ENCODE peak calls at places on chromosomes 11 and 22, in eight cellular contexts. S, C, J, T, R, P, Y and B are unnamed samples.
A peak's percentile ranks its signal among the peaks of the same experiment; 100 is the strongest.

GRCh38 chr22:41857160-41857859 is 24.4 kb downstream of the SREBF2 start:
- DNase-seq in P (peak; percentile 78), R (no peak), S (peak; percentile 72), C (peak; percentile 61), Y (peak; percentile 57), J (peak; percentile 40), T (peak; percentile 65), B (no peak)

GRCh38 chr11:10893713-10894112 is 35.9 kb upstream of the ZBED5 start:
- DNase-seq in T (peak; percentile 96), Y (no peak), R (no peak), S (peak; percentile 51), C (no peak), P (no peak), J (no peak), B (no peak)

GRCh38 chr11:122897606-122898210 is 15.1 kb downstream of the JHY start:
- DNase-seq in Y (peak; percentile 39), C (no peak), R (no peak), P (no peak), J (no peak), T (peak; percentile 25), S (peak; percentile 56), B (no peak)

GRCh38 chr11:72522186-72522585 is 87.9 kb upstream of the CLPB start:
- DNase-seq in P (no peak), J (no peak), S (no peak), C (no peak), Y (no peak), R (no peak), T (no peak), B (no peak)

GRCh38 chr22:49765951-49766350 is 61.7 kb downstream of the BRD1 start:
- DNase-seq in S (no peak), T (no peak), R (peak; percentile 53), Y (no peak), P (no peak), J (no peak), C (peak; percentile 4), B (no peak)

GRCh38 chr11:112277937-112278336 is 17.3 kb upstream of the PLET1 start:
- DNase-seq in J (no peak), R (no peak), C (no peak), S (no peak), T (no peak), Y (no peak), P (no peak), B (no peak)

GRCh38 chr11:87804176-87804575 is 371.1 kb downstream of the RAB38 start:
- DNase-seq in T (no peak), S (no peak), P (no peak), R (no peak), Y (no peak), C (no peak), J (no peak), B (no peak)

GRCh38 chr11:17443000-17443399 is 33.6 kb downstream of the ABCC8 start:
- DNase-seq in C (no peak), T (no peak), J (no peak), S (no peak), R (no peak), P (no peak), Y (no peak), B (no peak)

GRCh38 chr11:33773399-33774355 is 643 bp downstream of the FBXO3 start:
- DNase-seq in S (no peak), R (no peak), P (peak; percentile 14), Y (peak; percentile 52), J (peak; percentile 19), T (no peak), C (no peak), B (no peak)

GRCh38 chr11:62627718-62628117 is 5.9 kb upstream of the B3GAT3 start:
- DNase-seq in R (no peak), Y (no peak), C (no peak), S (no peak), T (no peak), J (no peak), P (no peak), B (no peak)

DNA sequence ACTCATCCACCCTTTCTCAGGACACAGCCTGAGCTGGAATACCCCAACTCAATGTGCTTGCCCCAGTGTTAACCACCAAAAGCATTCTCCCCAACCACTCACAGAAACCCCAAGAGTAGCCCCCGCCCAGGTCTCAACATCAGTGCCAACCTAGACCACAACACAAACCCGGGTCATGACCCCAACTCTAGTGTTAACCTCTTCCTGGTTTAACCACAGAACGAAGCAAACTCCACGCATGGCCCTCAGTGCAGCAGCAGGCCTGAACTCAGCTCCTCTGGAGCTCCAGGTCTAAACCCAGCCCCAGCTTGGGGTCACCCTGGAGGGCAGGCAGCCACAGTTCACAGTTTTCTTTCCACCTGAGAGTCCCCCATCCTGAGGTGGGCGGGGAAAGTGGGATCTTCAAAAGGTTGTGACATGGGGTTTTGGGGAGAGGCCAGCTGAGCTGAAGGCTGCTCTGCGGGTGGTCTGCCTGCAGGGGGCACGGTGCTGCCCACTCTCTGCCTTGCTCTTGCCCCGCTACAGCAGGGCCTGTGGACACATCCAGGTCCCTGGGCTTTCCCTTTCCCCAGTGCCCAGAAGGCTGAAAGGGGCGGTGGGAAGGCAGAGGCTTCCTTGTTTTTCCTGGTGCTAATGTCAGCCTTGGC is 37.9 kb downstream of the NECTIN1 start:
- DNase-seq in C (no peak), Y (no peak), T (no peak), R (no peak), J (no peak), S (no peak), P (no peak), B (no peak)
- TF ChIP-seq CTCF in C (no peak), Y (no peak), T (no peak), R (no peak), J (no peak), S (no peak), P (peak; percentile 38), B (no peak)

DNA sequence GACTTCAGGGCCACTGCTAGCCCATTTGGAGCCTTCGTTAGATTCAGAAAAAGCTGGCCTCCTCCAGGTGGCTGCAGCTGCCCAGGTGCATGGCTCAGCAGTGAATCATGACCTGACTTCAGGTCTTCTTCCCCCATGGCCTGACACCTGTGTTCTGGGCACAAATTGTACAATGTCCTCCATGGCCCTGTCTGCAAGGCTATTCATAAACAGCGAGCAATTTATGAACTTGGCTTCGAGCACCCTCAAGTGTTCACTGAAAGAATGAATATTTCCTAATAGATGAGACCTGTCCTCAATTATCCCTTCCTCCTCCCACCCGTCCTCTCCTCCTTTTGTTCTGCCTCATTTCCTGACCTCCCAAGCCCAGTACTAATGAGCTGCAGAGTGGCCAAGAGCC is 12.2 kb upstream of the VPS37C start:
- DNase-seq in Y (peak; percentile 63), J (peak; percentile 29), P (no peak), T (no peak), C (no peak), S (peak; percentile 31), R (no peak), B (no peak)
- TF ChIP-seq CTCF in Y (peak; percentile 57), J (no peak), P (peak; percentile 41), T (no peak), C (no peak), S (no peak), R (peak; percentile 15), B (peak; percentile 43)

GRCh38 chr11:129698212-129698611 is 117.4 kb upstream of the TMEM45B start:
- DNase-seq in Y (no peak), J (no peak), P (no peak), C (no peak), R (no peak), S (no peak), T (no peak), B (no peak)

GRCh38 chr11:129702410-129703390 is 112.9 kb upstream of the TMEM45B start:
- DNase-seq in S (no peak), J (no peak), R (no peak), C (no peak), P (no peak), Y (no peak), T (no peak), B (no peak)

GRCh38 chr11:129700701-129701100 is 114.9 kb upstream of the TMEM45B start:
- DNase-seq in J (no peak), P (no peak), C (no peak), T (no peak), R (no peak), S (no peak), Y (no peak), B (no peak)

GRCh38 chr11:129701706-129702105 is 113.9 kb upstream of the TMEM45B start:
- DNase-seq in S (no peak), R (no peak), J (no peak), T (no peak), P (no peak), C (no peak), Y (no peak), B (no peak)

DNA sequence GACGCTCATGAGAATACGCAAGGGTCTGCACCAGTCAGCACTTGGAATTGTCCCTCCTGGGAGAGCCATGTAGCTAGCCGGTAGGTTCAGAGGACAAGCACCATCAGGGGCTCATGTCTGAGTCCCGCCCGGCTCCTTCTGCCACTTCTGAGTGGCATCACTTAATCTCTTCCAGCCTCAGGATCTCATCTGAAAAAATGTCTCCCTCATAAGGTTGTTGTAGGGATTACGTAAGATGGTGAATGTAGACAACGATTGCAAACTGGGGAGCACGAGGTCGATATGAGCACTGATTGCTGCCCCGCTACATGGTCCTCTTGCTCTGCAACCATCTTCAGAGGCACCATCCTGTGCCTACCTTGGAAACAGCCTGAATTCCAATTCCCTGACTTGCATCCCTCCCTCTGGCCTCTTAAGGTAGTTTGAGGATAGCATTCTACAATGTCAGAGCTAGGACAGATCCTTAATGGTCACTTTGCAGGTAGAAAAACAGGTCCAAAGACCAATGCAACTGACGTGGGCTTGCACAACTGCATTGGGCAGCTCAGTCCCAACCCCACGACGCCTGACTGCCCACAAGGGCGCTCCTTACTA is 115.8 kb upstream of the TMEM45B start:
- DNase-seq in S (no peak), C (no peak), R (no peak), Y (peak; percentile 64), T (no peak), J (no peak), P (no peak), B (no peak)
- TF ChIP-seq CTCF in S (no peak), C (no peak), R (no peak), Y (peak; percentile 60), T (peak; percentile 1), J (no peak), P (no peak), B (no peak)

GRCh38 chr11:5042091-5042490 is 4.2 kb upstream of the OR52J3 start:
- DNase-seq in T (no peak), R (no peak), J (no peak), P (no peak), S (no peak), C (no peak), Y (no peak), B (no peak)

GRCh38 chr11:5036671-5037070 is 9.7 kb upstream of the OR52J3 start:
- DNase-seq in S (no peak), T (no peak), Y (no peak), J (no peak), R (no peak), P (no peak), C (no peak), B (no peak)

GRCh38 chr11:5040876-5041275 is 5.5 kb upstream of the OR52J3 start:
- DNase-seq in S (no peak), T (no peak), J (no peak), Y (no peak), C (no peak), R (no peak), P (no peak), B (no peak)

GRCh38 chr11:5038336-5038735 is 8.0 kb upstream of the OR52J3 start:
- DNase-seq in T (no peak), P (no peak), R (no peak), Y (no peak), C (no peak), J (no peak), S (no peak), B (no peak)

DNA sequence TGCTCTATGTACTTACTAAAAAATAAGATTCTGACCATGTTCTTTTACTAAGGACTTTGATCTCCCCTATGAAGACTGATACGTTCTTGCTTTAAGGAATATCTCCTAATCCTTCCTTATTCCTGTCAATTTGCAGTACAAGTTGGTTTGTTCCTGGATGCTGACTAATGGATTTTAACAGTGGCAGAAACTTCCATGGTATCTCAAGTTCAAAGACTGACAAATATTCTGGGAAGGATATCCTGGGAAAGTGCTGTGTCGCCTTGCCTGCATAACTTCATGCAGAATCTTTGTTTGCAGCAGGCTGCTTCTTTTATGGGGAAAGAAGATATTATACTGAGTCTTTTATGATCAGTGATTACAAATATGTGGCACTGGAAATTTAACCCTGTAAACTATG is 8.4 kb upstream of the OR52J3 start:
- DNase-seq in Y (no peak), S (no peak), P (no peak), R (no peak), C (no peak), J (no peak), T (no peak), B (no peak)
- TF ChIP-seq CTCF in Y (no peak), S (no peak), P (no peak), R (no peak), C (no peak), J (no peak), T (no peak), B (no peak)